ENCODE peak calls at places on chromosomes 5 and 9, in four cellular contexts. G, D, F and M are unnamed samples.

GRCh38 chr5:68290260-68290674 is 74.7 kb downstream of the PIK3R1 start:
- DNase-seq in G (peak; percentile 78), D (no peak), F (no peak), M (no peak)

GRCh38 chr9:132214027-132214622 is 52.3 kb downstream of the NTNG2 start:
- DNase-seq in D (no peak), G (no peak), F (no peak), M (no peak)

GRCh38 chr9:28539432-28539831 is 966.2 kb upstream of the C9orf72 start:
- DNase-seq in D (no peak), F (no peak), G (no peak), M (no peak)

GRCh38 chr5:156042726-156043125 is 284.2 kb upstream of the SGCD start:
- DNase-seq in D (no peak), G (no peak), F (no peak), M (no peak)

GRCh38 chr5:53369681-53370080 is 110.7 kb upstream of the FST start:
- DNase-seq in G (no peak), D (no peak), F (no peak), M (no peak)

GRCh38 chr5:123093279-123094226 is 4.5 kb downstream of the PRDM6 start:
- DNase-seq in F (no peak), D (no peak), G (no peak), M (no peak)

GRCh38 chr5:115415143-115415491 is 118.7 kb upstream of the CCDC112 start:
- DNase-seq in D (no peak), F (no peak), G (no peak), M (no peak)

GRCh38 chr9:38066907-38067610 is 2.0 kb downstream of the SHB start:
- DNase-seq in G (peak; percentile 41), D (no peak), F (no peak), M (no peak)

DNA sequence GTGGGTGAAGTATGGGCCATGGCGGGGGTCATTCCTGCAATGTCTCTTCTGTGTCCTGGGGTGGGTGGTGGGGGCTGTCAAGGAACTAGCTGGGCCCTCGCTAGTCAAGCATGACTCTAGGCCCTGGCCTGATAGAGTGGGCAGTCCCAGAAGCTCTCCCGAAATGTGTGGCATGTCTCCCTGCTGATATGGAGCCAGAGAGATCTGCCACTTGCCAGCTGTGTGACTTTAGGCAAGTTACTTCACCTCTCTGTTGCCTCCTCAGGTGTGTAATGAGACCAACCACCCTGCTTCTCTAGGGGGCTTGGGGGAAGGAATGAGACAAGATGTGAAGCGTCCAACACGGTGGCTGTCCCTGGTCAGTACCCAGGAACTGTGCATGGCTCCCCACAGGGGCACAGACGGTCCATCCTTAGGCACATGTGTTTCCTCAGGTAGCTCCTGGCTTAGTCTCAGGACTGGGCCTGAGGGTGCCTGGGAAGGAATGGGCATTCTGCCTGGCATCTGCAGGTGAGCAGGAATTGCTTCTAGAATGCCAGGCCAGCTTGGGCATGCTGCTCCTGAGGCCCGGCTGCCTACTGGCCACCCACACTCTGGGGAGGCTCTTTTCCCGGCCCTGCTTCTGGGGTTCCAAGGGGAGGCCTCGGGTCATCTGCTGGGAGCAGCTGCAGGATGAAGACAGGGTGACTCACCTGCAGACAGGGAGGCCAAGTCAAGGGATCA is 36.6 kb upstream of the SH3PXD2B start:
- DNase-seq in G (no peak), F (no peak), D (no peak), M (no peak)
- TF ChIP-seq SPI1 in G (no peak), F (no peak), D (no peak), M (no peak)

GRCh38 chr5:90865194-90865593 is 306.6 kb downstream of the ADGRV1 start:
- DNase-seq in G (no peak), D (no peak), F (no peak), M (no peak)

GRCh38 chr5:90866915-90867715 is 308.5 kb downstream of the ADGRV1 start:
- DNase-seq in G (peak; percentile 11), D (no peak), F (no peak), M (no peak)

GRCh38 chr5:90868799-90869198 is 310.2 kb downstream of the ADGRV1 start:
- DNase-seq in G (no peak), D (no peak), F (no peak), M (no peak)

GRCh38 chr5:90861843-90862586 is 303.4 kb downstream of the ADGRV1 start:
- DNase-seq in G (no peak), D (no peak), F (no peak), M (no peak)

DNA sequence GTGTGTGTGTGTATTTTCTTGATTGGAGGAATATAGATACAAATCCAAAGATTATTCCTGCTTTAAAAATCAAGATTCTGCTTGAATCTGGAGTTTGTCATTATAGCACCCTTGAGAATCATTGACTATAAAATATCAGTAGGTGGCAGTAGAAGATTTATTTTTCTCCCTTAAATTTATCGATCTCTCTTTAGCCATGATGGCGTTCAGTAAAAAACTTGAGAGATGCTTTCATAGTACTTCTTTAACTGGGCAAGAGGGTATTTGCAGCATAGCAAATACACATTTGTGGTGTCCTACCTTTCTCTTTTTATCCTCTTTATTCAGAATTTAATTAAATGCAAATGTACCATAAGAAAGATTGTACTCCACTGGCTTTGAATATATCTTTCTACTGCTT is 307.7 kb downstream of the ADGRV1 start:
- DNase-seq in G (peak; percentile 18), F (no peak), D (no peak), M (no peak)
- TF ChIP-seq SPI1 in G (no peak), F (no peak), D (no peak), M (no peak)

DNA sequence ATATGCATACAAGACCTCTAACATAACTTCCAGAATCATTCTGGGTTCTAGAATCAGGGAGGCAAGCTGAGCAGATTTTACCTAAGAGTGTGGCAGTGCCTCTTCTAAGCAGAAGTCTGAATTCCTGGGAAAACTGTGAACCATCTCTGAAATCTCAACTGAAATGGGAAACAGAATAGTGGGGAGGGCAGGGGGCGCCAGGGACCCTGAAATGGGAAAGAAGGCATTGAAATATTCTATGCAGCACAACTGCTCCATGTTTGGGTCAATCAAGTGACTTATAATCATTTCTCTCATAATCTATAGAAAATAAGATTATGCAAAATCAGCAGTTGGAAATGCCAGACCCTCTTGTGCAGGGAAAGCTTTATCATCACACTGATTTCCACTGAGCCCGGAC is 156.1 kb downstream of the EBF1 start:
- DNase-seq in D (no peak), G (no peak), F (no peak), M (no peak)
- TF ChIP-seq SPI1 in D (no peak), G (no peak), F (no peak), M (no peak)

GRCh38 chr9:68797116-68797515 is 92.1 kb downstream of the PIP5K1B start:
- DNase-seq in D (no peak), F (no peak), G (no peak), M (no peak)
- TF ChIP-seq SPI1 in D (no peak), F (no peak), G (no peak), M (no peak)

GRCh38 chr5:54738118-54738972 is 220.8 kb downstream of the SNX18 start:
- DNase-seq in G (peak; percentile 94), D (no peak), F (no peak), M (no peak)
- TF ChIP-seq SPI1 in G (peak; percentile 2), D (no peak), F (no peak), M (no peak)

DNA sequence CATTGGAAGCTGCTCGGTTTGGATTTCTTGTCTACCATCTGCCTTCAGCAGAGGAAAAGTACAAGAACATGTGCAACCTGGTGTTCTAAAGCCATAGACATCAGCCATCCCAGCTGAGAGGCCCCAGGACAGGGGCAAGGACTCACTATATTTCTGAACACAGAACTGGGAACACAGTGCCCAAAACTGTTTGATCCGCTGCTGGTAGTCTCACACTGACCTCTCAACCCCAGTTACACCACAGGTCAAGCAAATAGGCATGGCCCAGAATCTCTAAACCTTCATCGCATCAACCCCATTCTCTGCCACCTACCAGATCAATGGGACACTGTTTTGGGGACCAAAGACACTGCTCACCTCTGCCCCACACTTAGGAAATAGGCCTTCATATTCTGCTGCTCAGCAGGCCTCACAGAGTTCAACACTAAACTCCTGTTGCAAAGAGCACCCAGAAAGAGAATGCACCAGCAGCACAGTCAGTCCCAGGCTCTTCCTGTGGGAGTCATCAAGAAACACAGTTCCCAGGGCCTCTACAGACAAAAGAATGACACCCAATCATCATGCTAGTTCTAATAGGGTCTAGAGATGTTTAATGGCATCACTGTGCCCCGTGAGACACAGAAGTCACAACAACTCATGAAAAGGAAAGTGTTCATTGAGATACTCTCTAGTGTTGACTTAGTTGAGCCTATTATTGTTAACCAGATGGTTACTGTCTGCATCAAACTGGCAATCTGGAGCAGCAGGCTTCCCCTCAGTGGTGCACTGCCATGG is 1.8 kb downstream of the KLHL3 start:
- DNase-seq in D (no peak), F (no peak), G (no peak), M (no peak)
- TF ChIP-seq SPI1 in D (no peak), F (no peak), G (no peak), M (no peak)